ENCODE peak calls at places on chromosomes 3 and 15, in four cellular contexts. T is IMR-90, V is K562, X is GM12878. J is an unnamed sample.

GRCh38 chr15:77440378-77440999 is 19.8 kb downstream of the HMG20A start:
- DNase-seq in T (peak), V (no peak), X (peak), J (no peak)

GRCh38 chr3:150248116-150248864 is 159.8 kb upstream of the TSC22D2 start:
- DNase-seq in T (peak), V (no peak), X (no peak), J (no peak)

GRCh38 chr15:64740361-64741170 is 34.8 kb downstream of the RBPMS2 start:
- DNase-seq in T (peak), V (peak), X (no peak), J (no peak)

GRCh38 chr15:44550256-44550655 is 13.3 kb downstream of the EIF3J start:
- DNase-seq in T (peak), V (no peak), X (no peak), J (peak)

GRCh38 chr3:174614046-174614445 is 245.1 kb upstream of the NAALADL2 start:
- DNase-seq in T (no peak), V (no peak), X (no peak), J (no peak)

GRCh38 chr15:66483131-66483566 is 14.4 kb downstream of the SNAPC5 start:
- DNase-seq in T (peak), V (no peak), X (no peak), J (no peak)

GRCh38 chr3:124478834-124479233 is 251.4 kb upstream of the UMPS start:
- DNase-seq in T (no peak), V (no peak), X (no peak), J (no peak)

GRCh38 chr3:53842436-53843194 is 3.6 kb downstream of the CHDH start:
- DNase-seq in T (peak), V (no peak), X (no peak), J (no peak)

GRCh38 chr15:100131321-100132224 is 210.2 kb downstream of the ADAMTS17 start:
- DNase-seq in T (peak), V (peak), X (no peak), J (peak)

GRCh38 chr3:29176501-29176900 is 104.4 kb upstream of the RBMS3 start:
- DNase-seq in T (no peak), V (no peak), X (no peak), J (no peak)

GRCh38 chr15:56679247-56679646 is 54.1 kb downstream of the ZNF280D start:
- DNase-seq in T (no peak), V (no peak), X (no peak), J (no peak)

GRCh38 chr3:140258222-140258724 is 323.3 kb downstream of the CLSTN2 start:
- DNase-seq in T (no peak), V (no peak), X (no peak), J (peak)

GRCh38 chr15:58469432-58470353 is 37.9 kb downstream of the LIPC start:
- DNase-seq in T (peak), V (no peak), X (no peak), J (peak)

GRCh38 chr15:84859143-84859542 is 25.3 kb upstream of the SLC28A1 start:
- DNase-seq in T (no peak), V (no peak), X (no peak), J (no peak)

GRCh38 chr15:40999190-40999589 is 45.9 kb downstream of the CHAC1 start:
- DNase-seq in T (peak), V (no peak), X (no peak), J (no peak)

GRCh38 chr15:93243573-93243972 is 154.6 kb upstream of the RGMA start:
- DNase-seq in T (no peak), V (no peak), X (no peak), J (no peak)

GRCh38 chr3:184907941-184908649 is 96.1 kb downstream of the VPS8 start:
- DNase-seq in T (no peak), V (no peak), X (no peak), J (no peak)

GRCh38 chr3:112561085-112561692 is 573 bp downstream of the ATG3 start:
- DNase-seq in T (peak), V (no peak), X (peak), J (peak)
- TF ChIP-seq FOS in T (no peak), V (no peak), X (no peak), J (no peak)

GRCh38 chr3:17687585-17687984 is 54.8 kb downstream of the TBC1D5 start:
- DNase-seq in T (no peak), V (no peak), X (no peak), J (no peak)

DNA sequence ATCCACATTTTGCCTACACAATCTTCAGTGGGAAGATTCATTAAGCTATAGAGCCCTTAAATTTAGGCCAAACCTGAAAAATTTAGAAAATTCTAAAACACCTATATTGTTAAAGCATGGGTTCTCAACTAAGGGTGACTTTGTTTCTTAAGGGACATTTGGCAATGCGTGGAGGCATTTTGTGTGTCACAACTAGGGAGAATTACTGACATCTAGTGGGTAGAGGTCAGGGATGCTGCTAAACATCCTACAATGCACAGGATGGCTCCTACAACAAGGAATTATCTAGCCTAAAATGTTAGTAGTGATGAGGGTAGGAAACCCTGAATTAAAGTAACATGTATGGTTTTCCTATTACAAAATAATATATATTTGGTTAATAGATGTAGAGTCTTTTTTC is 55.8 kb downstream of the TBC1D5 start:
- DNase-seq in T (no peak), V (no peak), X (no peak), J (no peak)
- TF ChIP-seq CTCF in T (peak), V (peak), X (peak), J (no peak)

GRCh38 chr15:51243774-51244173 is 94.6 kb downstream of the CYP19A1 start:
- DNase-seq in T (peak), V (no peak), X (no peak), J (no peak)

GRCh38 chr15:51244366-51244977 is 93.9 kb downstream of the CYP19A1 start:
- DNase-seq in T (peak), V (no peak), X (no peak), J (no peak)

GRCh38 chr15:51245628-51246027 is 92.8 kb downstream of the CYP19A1 start:
- DNase-seq in T (no peak), V (no peak), X (no peak), J (no peak)

GRCh38 chr15:51237816-51238215 is 100.6 kb downstream of the CYP19A1 start:
- DNase-seq in T (no peak), V (no peak), X (no peak), J (no peak)

GRCh38 chr15:51240066-51240465 is 98.3 kb downstream of the CYP19A1 start:
- DNase-seq in T (no peak), V (no peak), X (no peak), J (no peak)
- H3K4me2 ChIP-seq in T (no peak), V (no peak), X (no peak), J (no peak)

DNA sequence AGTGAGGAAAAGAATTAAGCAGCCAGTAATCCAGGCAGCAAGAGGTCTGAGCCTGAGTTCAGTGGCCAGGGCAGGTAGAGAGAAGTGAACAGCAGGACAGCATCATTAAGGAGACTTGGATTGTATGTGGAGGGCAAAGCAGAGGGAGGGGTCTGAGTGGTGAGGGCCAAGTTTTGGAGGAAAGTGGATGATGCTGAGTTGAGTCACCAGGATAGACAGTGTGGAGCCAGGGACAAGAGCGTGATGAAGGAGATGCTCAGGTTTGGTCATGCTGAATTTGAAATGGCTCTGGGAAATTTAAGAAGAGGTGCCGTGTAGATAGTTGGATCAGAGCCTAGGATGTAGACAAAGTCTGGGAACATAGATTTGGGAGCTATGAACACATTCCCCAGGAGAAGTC is 93.1 kb downstream of the ARHGEF26 start:
- DNase-seq in T (peak), V (no peak), X (no peak), J (no peak)
- TF ChIP-seq FOS in T (no peak), V (no peak), X (no peak), J (no peak)

GRCh38 chr15:68334661-68335124 is 57.1 kb downstream of the FEM1B start:
- DNase-seq in T (peak), V (no peak), X (no peak), J (no peak)
- TF ChIP-seq CTCF in T (no peak), V (no peak), X (no peak), J (no peak)

DNA sequence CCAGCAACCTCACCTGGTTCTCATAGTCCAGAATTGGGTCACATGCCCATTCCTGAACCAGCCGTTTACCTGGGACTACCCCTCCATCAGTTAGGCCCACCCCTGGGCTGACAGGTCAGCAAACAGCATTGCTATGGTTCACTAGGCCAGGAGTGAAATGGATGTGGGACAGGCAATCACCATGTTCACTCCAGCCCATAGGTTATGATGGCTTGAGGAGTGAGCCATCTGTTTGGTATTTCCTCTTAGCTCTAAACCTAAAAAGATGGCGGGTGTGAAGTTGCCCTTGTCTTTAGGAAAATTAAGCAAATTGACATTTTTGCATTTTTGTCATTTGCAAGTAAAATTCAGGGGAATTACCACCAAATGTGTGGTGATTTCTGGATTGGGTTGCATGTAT is 17.1 kb downstream of the NXPE3 start:
- DNase-seq in T (no peak), V (no peak), X (no peak), J (no peak)
- H3K4me2 ChIP-seq in T (no peak), V (no peak), X (no peak), J (no peak)

J was measured in endothelial cell of umbilical vein.